ENCODE peak calls at places on chromosomes 4 and X, in six cellular contexts. Q is mammary epithelial cell, T is A549, F is NCI-H1092, A is GM23338, C is choroid plexus epithelial cell. W is an unnamed sample.

GRCh38 chr4:86594559-86595425 is 677 bp downstream of the PTPN13 start:
- DNase-seq in T (peak; percentile 48), F (no peak), A (peak; percentile 65), C (peak; percentile 82), Q (peak; percentile 66), W (peak; percentile 78)

GRCh38 chrX:45198301-45198700 is 2.4 kb downstream of the DIPK2B start:
- DNase-seq in F (no peak), C (no peak), A (no peak), Q (no peak), T (no peak), W (no peak)

GRCh38 chrX:109352121-109352556 is 129.7 kb downstream of the GUCY2F start:
- DNase-seq in C (peak; percentile 75), A (no peak), T (no peak), Q (no peak), F (no peak), W (peak; percentile 15)

GRCh38 chr4:186473933-186474332 is 81.4 kb downstream of the MTNR1A start:
- DNase-seq in C (no peak), A (no peak), F (no peak), T (no peak), Q (no peak), W (no peak)

GRCh38 chr4:37726666-37727065 is 40.5 kb upstream of the RELL1 start:
- DNase-seq in Q (no peak), T (no peak), A (no peak), F (no peak), C (peak; percentile 90), W (peak; percentile 64)

GRCh38 chr4:54539500-54540029 is 118.2 kb upstream of the KIT start:
- DNase-seq in A (peak; percentile 80), T (peak; percentile 30), F (peak; percentile 27), C (peak; percentile 26), Q (no peak), W (peak; percentile 45)

GRCh38 chrX:65985922-65986588 is 53.8 kb downstream of the VSIG4 start:
- DNase-seq in T (peak; percentile 50), C (peak; percentile 67), A (peak; percentile 82), Q (peak; percentile 59), F (no peak), W (peak; percentile 31)

GRCh38 chr4:137934046-137934445 is 308.1 kb downstream of the SLC7A11 start:
- DNase-seq in F (no peak), C (no peak), T (no peak), Q (no peak), A (no peak), W (no peak)

GRCh38 chr4:134216436-134216835 is 14.8 kb upstream of the PABPC4L start:
- DNase-seq in C (peak; percentile 22), T (peak; percentile 68), Q (no peak), A (no peak), F (no peak), W (peak; percentile 59)

GRCh38 chr4:48178931-48179330 is 44.9 kb upstream of the TXK start:
- DNase-seq in F (no peak), T (no peak), A (peak; percentile 67), C (no peak), Q (no peak), W (no peak)

W was measured in brain microvascular endothelial cell.